ENCODE peak calls at places on chromosome 9, in eight cellular contexts. One of them, this sample, is unnamed. For H3K4me1, the result is how much of the 10 kb centered on the place peaks cover.

GRCh38 chr9:126703330-126704156 is 89.8 kb downstream of the LMX1B start:
- DNase-seq in Caco-2: peak
- DNase-seq in adipocyte: no peak
- DNase-seq in aorta: peak
- DNase-seq in effector memory CD4-positive, alpha-beta T cell: no peak
- DNase-seq in GM23248: no peak
- DNase-seq in endodermal cell: peak
- DNase-seq in heart left ventricle: peak
- DNase-seq in this sample: no peak

GRCh38 chr9:6944896-6945295 is 187.1 kb downstream of the KDM4C start:
- DNase-seq in aorta: no peak
- DNase-seq in adipocyte: peak
- DNase-seq in effector memory CD4-positive, alpha-beta T cell: no peak
- DNase-seq in GM23248: peak
- DNase-seq in Caco-2: no peak
- DNase-seq in endodermal cell: no peak
- DNase-seq in heart left ventricle: no peak
- DNase-seq in this sample: no peak

GRCh38 chr9:35757527-35758275 is 3.6 kb upstream of the MSMP start:
- DNase-seq in GM23248: no peak
- DNase-seq in effector memory CD4-positive, alpha-beta T cell: no peak
- DNase-seq in heart left ventricle: peak
- DNase-seq in adipocyte: no peak
- DNase-seq in Caco-2: no peak
- DNase-seq in endodermal cell: peak
- DNase-seq in aorta: no peak
- DNase-seq in this sample: no peak

GRCh38 chr9:88747768-88748167 is 212.8 kb downstream of the NXNL2 start:
- DNase-seq in GM23248: peak
- DNase-seq in effector memory CD4-positive, alpha-beta T cell: no peak
- DNase-seq in endodermal cell: peak
- DNase-seq in aorta: no peak
- DNase-seq in heart left ventricle: peak
- DNase-seq in adipocyte: peak
- DNase-seq in Caco-2: no peak
- DNase-seq in this sample: peak

GRCh38 chr9:135692410-135692809 is 6.9 kb downstream of the SOHLH1 start:
- DNase-seq in endodermal cell: no peak
- DNase-seq in aorta: no peak
- DNase-seq in effector memory CD4-positive, alpha-beta T cell: no peak
- DNase-seq in Caco-2: no peak
- DNase-seq in heart left ventricle: no peak
- DNase-seq in GM23248: peak
- DNase-seq in adipocyte: peak
- DNase-seq in this sample: no peak

GRCh38 chr9:976805-977360 is 428 bp downstream of the DMRT3 start:
- DNase-seq in effector memory CD4-positive, alpha-beta T cell: no peak
- DNase-seq in endodermal cell: peak
- DNase-seq in heart left ventricle: no peak
- DNase-seq in Caco-2: no peak
- DNase-seq in adipocyte: no peak
- DNase-seq in GM23248: no peak
- DNase-seq in aorta: no peak
- DNase-seq in this sample: no peak

GRCh38 chr9:100759166-100759565 is 181.3 kb downstream of the CAVIN4 start:
- DNase-seq in adipocyte: no peak
- DNase-seq in heart left ventricle: no peak
- DNase-seq in Caco-2: no peak
- DNase-seq in effector memory CD4-positive, alpha-beta T cell: no peak
- DNase-seq in aorta: no peak
- DNase-seq in GM23248: no peak
- DNase-seq in endodermal cell: no peak
- DNase-seq in this sample: no peak

GRCh38 chr9:91207481-91207888 is 154.2 kb downstream of the AUH start:
- DNase-seq in effector memory CD4-positive, alpha-beta T cell: no peak
- DNase-seq in endodermal cell: no peak
- DNase-seq in adipocyte: peak
- DNase-seq in GM23248: peak
- DNase-seq in Caco-2: no peak
- DNase-seq in heart left ventricle: no peak
- DNase-seq in aorta: no peak
- DNase-seq in this sample: no peak

DNA sequence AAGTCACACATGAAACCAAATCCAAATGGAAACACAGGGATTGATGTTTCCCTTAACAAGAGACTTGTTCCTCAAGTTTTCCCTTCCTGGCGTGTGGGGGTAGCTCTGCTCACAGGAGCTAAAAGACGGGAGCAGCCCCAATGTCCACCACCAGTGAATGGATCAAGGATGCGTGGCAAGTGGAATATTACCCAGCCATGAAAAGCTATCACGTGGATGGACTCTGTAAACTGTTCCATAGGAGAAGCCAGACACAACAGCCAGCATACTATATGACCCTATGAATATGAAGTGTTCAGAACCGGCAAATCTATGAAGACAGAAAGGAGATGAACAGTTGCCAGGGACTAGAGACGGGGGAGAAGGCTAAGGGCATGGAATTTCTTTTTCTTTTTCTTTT is 28.3 kb upstream of the RXRA start:
- DNase-seq in heart left ventricle: no peak
- DNase-seq in endodermal cell: no peak
- DNase-seq in aorta: no peak
- DNase-seq in GM23248: no peak
- DNase-seq in Caco-2: no peak
- DNase-seq in effector memory CD4-positive, alpha-beta T cell: no peak
- DNase-seq in adipocyte: no peak
- DNase-seq in this sample: no peak
- H3K4me1 ChIP-seq in heart left ventricle: under half
- H3K4me1 ChIP-seq in endodermal cell: under half
- H3K4me1 ChIP-seq in aorta: under half
- H3K4me1 ChIP-seq in GM23248: under half
- H3K4me1 ChIP-seq in Caco-2: under half
- H3K4me1 ChIP-seq in effector memory CD4-positive, alpha-beta T cell: under half
- H3K4me1 ChIP-seq in adipocyte: under half
- H3K4me1 ChIP-seq in this sample: under half

GRCh38 chr9:114378883-114379282 is 8.9 kb downstream of the AKNA start:
- DNase-seq in GM23248: no peak
- DNase-seq in heart left ventricle: peak
- DNase-seq in effector memory CD4-positive, alpha-beta T cell: no peak
- DNase-seq in adipocyte: no peak
- DNase-seq in aorta: no peak
- DNase-seq in Caco-2: no peak
- DNase-seq in endodermal cell: no peak
- DNase-seq in this sample: no peak
- H3K4me1 ChIP-seq in GM23248: under half
- H3K4me1 ChIP-seq in heart left ventricle: under half
- H3K4me1 ChIP-seq in effector memory CD4-positive, alpha-beta T cell: half or more
- H3K4me1 ChIP-seq in adipocyte: under half
- H3K4me1 ChIP-seq in aorta: under half
- H3K4me1 ChIP-seq in Caco-2: under half
- H3K4me1 ChIP-seq in endodermal cell: under half
- H3K4me1 ChIP-seq in this sample: under half

DNA sequence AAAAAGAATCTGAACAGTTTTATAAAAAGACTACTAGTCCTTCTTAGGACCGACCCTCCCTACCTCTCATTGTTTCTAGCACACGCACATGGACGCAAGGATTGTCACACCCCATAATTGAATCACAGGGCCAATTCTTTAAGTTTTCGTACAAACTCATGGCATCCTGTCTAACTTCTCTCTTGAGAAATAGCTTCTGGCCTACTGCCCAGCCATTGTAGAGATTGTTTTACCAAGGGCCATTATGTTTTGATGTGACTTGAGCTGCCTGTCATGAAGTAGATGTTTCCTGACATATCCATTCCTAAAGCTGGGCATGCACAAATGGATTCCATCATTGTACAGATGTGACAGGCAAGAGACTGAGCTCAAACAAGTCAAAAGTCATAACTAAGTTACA is 1672.1 kb upstream of the C9orf72 start:
- DNase-seq in aorta: no peak
- DNase-seq in adipocyte: no peak
- DNase-seq in heart left ventricle: no peak
- DNase-seq in endodermal cell: no peak
- DNase-seq in GM23248: no peak
- DNase-seq in effector memory CD4-positive, alpha-beta T cell: no peak
- DNase-seq in Caco-2: no peak
- DNase-seq in this sample: no peak
- H3K4me1 ChIP-seq in aorta: under half
- H3K4me1 ChIP-seq in adipocyte: under half
- H3K4me1 ChIP-seq in heart left ventricle: under half
- H3K4me1 ChIP-seq in endodermal cell: under half
- H3K4me1 ChIP-seq in GM23248: under half
- H3K4me1 ChIP-seq in effector memory CD4-positive, alpha-beta T cell: under half
- H3K4me1 ChIP-seq in Caco-2: under half
- H3K4me1 ChIP-seq in this sample: under half

GRCh38 chr9:131707677-131708612 is 31.9 kb downstream of the RAPGEF1 start:
- DNase-seq in aorta: peak
- DNase-seq in heart left ventricle: peak
- DNase-seq in adipocyte: peak
- DNase-seq in effector memory CD4-positive, alpha-beta T cell: no peak
- DNase-seq in GM23248: peak
- DNase-seq in Caco-2: no peak
- DNase-seq in endodermal cell: no peak
- DNase-seq in this sample: peak

GRCh38 chr9:131709741-131710499 is 30.0 kb downstream of the RAPGEF1 start:
- DNase-seq in adipocyte: no peak
- DNase-seq in effector memory CD4-positive, alpha-beta T cell: peak
- DNase-seq in aorta: no peak
- DNase-seq in heart left ventricle: no peak
- DNase-seq in endodermal cell: no peak
- DNase-seq in Caco-2: no peak
- DNase-seq in GM23248: peak
- DNase-seq in this sample: no peak

GRCh38 chr9:131707050-131707449 is 32.8 kb downstream of the RAPGEF1 start:
- DNase-seq in heart left ventricle: no peak
- DNase-seq in aorta: no peak
- DNase-seq in adipocyte: no peak
- DNase-seq in effector memory CD4-positive, alpha-beta T cell: no peak
- DNase-seq in endodermal cell: no peak
- DNase-seq in GM23248: peak
- DNase-seq in Caco-2: no peak
- DNase-seq in this sample: no peak

GRCh38 chr9:131706608-131706970 is 33.3 kb downstream of the RAPGEF1 start:
- DNase-seq in adipocyte: no peak
- DNase-seq in GM23248: no peak
- DNase-seq in effector memory CD4-positive, alpha-beta T cell: no peak
- DNase-seq in Caco-2: no peak
- DNase-seq in endodermal cell: no peak
- DNase-seq in aorta: no peak
- DNase-seq in heart left ventricle: no peak
- DNase-seq in this sample: no peak

DNA sequence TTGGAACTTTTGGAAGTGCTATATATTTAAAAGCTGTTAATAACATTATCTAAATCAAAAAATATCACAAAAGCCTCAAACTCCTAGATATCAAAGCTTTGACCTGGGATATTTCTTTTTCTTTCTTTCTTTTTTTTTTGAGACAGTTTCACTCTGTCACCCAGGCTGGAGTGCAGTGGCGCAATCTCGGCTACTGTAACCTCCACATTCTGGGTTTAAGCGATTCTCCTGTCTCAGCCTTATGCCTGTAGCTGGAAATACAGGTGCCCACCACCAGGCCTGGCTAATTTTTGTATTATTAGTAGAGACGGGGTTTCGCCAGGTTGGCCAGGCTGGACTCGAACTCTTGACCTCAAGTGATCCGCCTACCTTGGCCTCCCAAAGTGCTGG is 31.3 kb downstream of the RAPGEF1 start:
- DNase-seq in Caco-2: no peak
- DNase-seq in endodermal cell: no peak
- DNase-seq in adipocyte: no peak
- DNase-seq in effector memory CD4-positive, alpha-beta T cell: no peak
- DNase-seq in heart left ventricle: no peak
- DNase-seq in aorta: no peak
- DNase-seq in GM23248: no peak
- DNase-seq in this sample: peak
- H3K4me1 ChIP-seq in Caco-2: half or more
- H3K4me1 ChIP-seq in endodermal cell: under half
- H3K4me1 ChIP-seq in adipocyte: half or more
- H3K4me1 ChIP-seq in effector memory CD4-positive, alpha-beta T cell: under half
- H3K4me1 ChIP-seq in heart left ventricle: under half
- H3K4me1 ChIP-seq in aorta: under half
- H3K4me1 ChIP-seq in GM23248: under half
- H3K4me1 ChIP-seq in this sample: half or more

GRCh38 chr9:121638901-121639592 is 12.4 kb upstream of the DAB2IP start:
- DNase-seq in aorta: no peak
- DNase-seq in heart left ventricle: peak
- DNase-seq in endodermal cell: no peak
- DNase-seq in adipocyte: no peak
- DNase-seq in GM23248: no peak
- DNase-seq in effector memory CD4-positive, alpha-beta T cell: no peak
- DNase-seq in Caco-2: no peak
- DNase-seq in this sample: no peak

GRCh38 chr9:121636978-121637377 is 14.5 kb upstream of the DAB2IP start:
- DNase-seq in adipocyte: no peak
- DNase-seq in effector memory CD4-positive, alpha-beta T cell: no peak
- DNase-seq in heart left ventricle: no peak
- DNase-seq in Caco-2: no peak
- DNase-seq in GM23248: no peak
- DNase-seq in endodermal cell: no peak
- DNase-seq in aorta: no peak
- DNase-seq in this sample: no peak

GRCh38 chr9:121639619-121640018 is 11.8 kb upstream of the DAB2IP start:
- DNase-seq in aorta: no peak
- DNase-seq in Caco-2: no peak
- DNase-seq in GM23248: no peak
- DNase-seq in effector memory CD4-positive, alpha-beta T cell: no peak
- DNase-seq in heart left ventricle: peak
- DNase-seq in endodermal cell: no peak
- DNase-seq in adipocyte: no peak
- DNase-seq in this sample: no peak

GRCh38 chr9:121637441-121638222 is 13.8 kb upstream of the DAB2IP start:
- DNase-seq in endodermal cell: no peak
- DNase-seq in effector memory CD4-positive, alpha-beta T cell: no peak
- DNase-seq in Caco-2: no peak
- DNase-seq in aorta: no peak
- DNase-seq in GM23248: peak
- DNase-seq in heart left ventricle: peak
- DNase-seq in adipocyte: peak
- DNase-seq in this sample: peak

GRCh38 chr9:121638399-121638798 is 13.0 kb upstream of the DAB2IP start:
- DNase-seq in Caco-2: no peak
- DNase-seq in heart left ventricle: peak
- DNase-seq in endodermal cell: no peak
- DNase-seq in aorta: no peak
- DNase-seq in adipocyte: no peak
- DNase-seq in GM23248: no peak
- DNase-seq in effector memory CD4-positive, alpha-beta T cell: no peak
- DNase-seq in this sample: no peak
- H3K4me1 ChIP-seq in Caco-2: under half
- H3K4me1 ChIP-seq in heart left ventricle: under half
- H3K4me1 ChIP-seq in endodermal cell: under half
- H3K4me1 ChIP-seq in aorta: under half
- H3K4me1 ChIP-seq in adipocyte: under half
- H3K4me1 ChIP-seq in GM23248: under half
- H3K4me1 ChIP-seq in effector memory CD4-positive, alpha-beta T cell: under half
- H3K4me1 ChIP-seq in this sample: under half